ENCODE peak calls at places on chromosomes 5 and 9, in seven cellular contexts. I, U, V, O, G, P and J are unnamed samples.

GRCh38 chr5:140555747-140556312 is 1.4 kb downstream of the SRA1 start:
- DNase-seq in V (no peak), I (no peak), P (no peak), O (no peak), U (no peak), G (peak), J (no peak)

GRCh38 chr9:12464910-12465512 is 228.2 kb upstream of the TYRP1 start:
- DNase-seq in G (peak), I (no peak), U (peak), O (no peak), V (no peak), P (peak), J (no peak)

GRCh38 chr5:124179788-124180187 is 566.7 kb downstream of the ZNF608 start:
- DNase-seq in I (no peak), P (no peak), O (no peak), V (no peak), U (no peak), G (no peak), J (no peak)

GRCh38 chr5:54883374-54884194 is 101.8 kb downstream of the ESM1 start:
- DNase-seq in I (no peak), G (peak), P (no peak), V (peak), O (no peak), U (peak), J (peak)

GRCh38 chr9:35974800-35975199 is 16.8 kb upstream of the OR2S2 start:
- DNase-seq in G (no peak), U (no peak), P (no peak), V (no peak), O (no peak), I (no peak), J (no peak)

GRCh38 chr5:23014251-23014650 is 161.1 kb upstream of the CDH12 start:
- DNase-seq in O (no peak), P (no peak), I (no peak), G (no peak), V (no peak), U (no peak), J (no peak)

GRCh38 chr9:69758001-69758730 is 1.6 kb downstream of the PTAR1 start:
- DNase-seq in O (no peak), G (no peak), U (no peak), I (no peak), P (no peak), V (no peak), J (no peak)

GRCh38 chr9:34010979-34011378 is 37.7 kb downstream of the UBAP2 start:
- DNase-seq in I (peak), G (peak), V (no peak), U (no peak), O (no peak), P (peak), J (no peak)

GRCh38 chr5:170554566-170555267 is 50.9 kb downstream of the KCNIP1 start:
- DNase-seq in U (no peak), V (no peak), I (no peak), O (no peak), P (no peak), G (peak), J (no peak)

GRCh38 chr5:149837680-149838269 is 106.8 kb downstream of the PDE6A start:
- DNase-seq in P (peak), O (no peak), G (peak), U (peak), I (peak), V (peak), J (peak)

GRCh38 chr5:88660326-88660946 is 222.5 kb downstream of the MEF2C start:
- DNase-seq in P (no peak), I (peak), O (no peak), G (no peak), V (no peak), U (no peak), J (no peak)

GRCh38 chr9:3348169-3348568 is 177.6 kb downstream of the RFX3 start:
- DNase-seq in I (no peak), U (no peak), O (no peak), G (no peak), P (no peak), V (no peak), J (no peak)

GRCh38 chr5:138180183-138180782 is 1.4 kb downstream of the KIF20A start:
- DNase-seq in I (peak), P (peak), U (peak), O (peak), G (peak), V (no peak), J (peak)

GRCh38 chr9:112288029-112288428 is 45.4 kb downstream of the PTBP3 start:
- DNase-seq in P (peak), V (no peak), I (no peak), O (no peak), G (no peak), U (no peak), J (no peak)

GRCh38 chr9:91431485-91431884 is 7.9 kb upstream of the NFIL3 start:
- DNase-seq in P (no peak), V (no peak), U (no peak), O (no peak), G (no peak), I (no peak), J (no peak)

GRCh38 chr9:71326360-71326759 is 204.9 kb upstream of the TRPM3 start:
- DNase-seq in U (no peak), G (no peak), P (no peak), I (no peak), O (no peak), V (no peak), J (no peak)

GRCh38 chr9:96047741-96048115 is 172.2 kb downstream of the ERCC6L2 start:
- DNase-seq in G (no peak), U (no peak), V (no peak), I (no peak), P (no peak), O (no peak), J (no peak)

GRCh38 chr9:115548826-115549225 is 430.9 kb upstream of the TNC start:
- DNase-seq in G (no peak), P (no peak), U (no peak), O (no peak), V (no peak), I (no peak), J (no peak)

GRCh38 chr9:127293767-127294166 is 29.2 kb downstream of the GARNL3 start:
- DNase-seq in V (no peak), U (no peak), G (no peak), O (no peak), I (no peak), P (no peak), J (no peak)

DNA sequence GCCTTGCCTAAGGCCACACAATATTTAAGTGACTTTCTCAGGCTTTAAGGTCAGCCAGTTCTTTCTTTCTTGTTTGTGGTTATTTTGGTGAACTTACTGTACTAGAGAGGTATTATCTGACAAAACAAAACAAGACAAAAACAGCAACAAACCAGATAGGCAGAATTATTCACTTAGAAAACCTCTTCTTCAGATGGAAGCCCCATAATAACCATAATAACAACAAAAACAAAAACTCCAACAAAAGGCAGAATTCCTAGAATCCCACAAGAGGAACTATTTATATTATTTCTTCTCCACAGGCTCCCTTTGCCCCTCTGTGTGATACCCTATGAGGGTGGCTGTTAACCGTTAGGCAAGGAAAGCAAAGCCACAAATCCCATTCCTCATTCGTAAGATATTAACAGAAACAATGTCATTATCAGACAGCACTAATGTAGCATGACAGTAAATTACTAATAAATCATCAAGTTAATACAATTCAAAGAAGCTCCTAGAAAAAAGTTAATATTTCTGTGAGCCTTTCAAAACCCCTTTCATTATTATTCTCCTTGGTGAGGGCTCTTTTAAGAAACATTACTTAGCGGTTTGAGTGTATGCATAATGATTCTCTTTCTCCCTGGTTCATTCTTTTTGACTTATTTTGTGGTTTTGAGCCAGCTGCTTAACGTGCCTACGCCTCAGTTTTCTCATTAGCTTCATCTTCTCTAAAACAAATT is 274.9 kb downstream of the EFNA5 start:
- DNase-seq in U (no peak), P (no peak), G (no peak), V (no peak), I (no peak), O (peak), J (no peak)
- TF ChIP-seq JUND in U (no peak), P (no peak), G (no peak), V (no peak), I (no peak), O (no peak), J (no peak)

GRCh38 chr5:66615136-66615535 is 18.9 kb downstream of the MAST4 start:
- DNase-seq in V (no peak), I (no peak), P (no peak), U (no peak), G (no peak), O (no peak), J (no peak)

GRCh38 chr5:66615894-66616293 is 19.7 kb downstream of the MAST4 start:
- DNase-seq in O (no peak), P (no peak), G (no peak), U (no peak), V (no peak), I (no peak), J (peak)

GRCh38 chr5:66617223-66617861 is 21.1 kb downstream of the MAST4 start:
- DNase-seq in O (peak), I (no peak), U (no peak), P (no peak), G (no peak), V (no peak), J (no peak)

GRCh38 chr5:66617991-66618768 is 22.0 kb downstream of the MAST4 start:
- DNase-seq in P (no peak), U (no peak), G (no peak), I (no peak), O (no peak), V (no peak), J (no peak)

DNA sequence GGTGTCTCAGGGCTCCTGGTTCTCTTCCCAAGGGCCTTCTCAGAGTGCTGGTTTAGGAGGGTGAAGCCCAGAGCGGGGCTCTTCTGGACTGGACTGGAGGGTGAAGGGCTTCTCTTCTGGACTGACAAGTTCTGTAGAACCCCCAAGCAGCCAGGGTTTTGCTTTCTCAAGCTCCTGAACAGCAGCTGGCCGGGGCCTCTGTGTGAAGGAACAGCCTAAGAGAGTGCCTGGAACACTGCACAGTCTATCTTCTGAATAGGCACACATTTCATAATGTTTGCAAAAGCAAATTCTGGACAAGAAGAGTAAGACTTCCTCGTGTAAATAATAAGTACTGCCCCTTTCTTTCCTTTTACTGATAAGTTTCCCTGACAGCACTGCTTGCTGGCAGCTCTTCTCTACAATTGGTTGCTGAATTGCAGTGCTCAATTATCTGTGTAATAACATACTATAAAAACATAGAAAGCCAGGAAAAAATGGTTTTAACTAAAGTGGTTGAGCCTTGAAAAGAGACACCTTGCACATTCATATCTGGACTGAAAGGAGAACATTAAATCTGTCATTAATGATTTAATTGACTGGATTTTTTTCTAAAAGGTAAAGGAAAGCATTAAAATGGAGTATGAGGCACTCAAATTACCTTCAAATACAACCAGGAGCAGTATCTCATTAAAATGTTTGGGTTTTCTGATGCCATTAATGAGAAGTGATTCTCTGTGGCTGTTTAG is 20.5 kb downstream of the MAST4 start:
- DNase-seq in G (no peak), U (no peak), V (no peak), I (no peak), P (no peak), O (no peak), J (no peak)
- TF ChIP-seq JUND in G (no peak), U (no peak), V (no peak), I (no peak), P (no peak), O (no peak), J (no peak)

DNA sequence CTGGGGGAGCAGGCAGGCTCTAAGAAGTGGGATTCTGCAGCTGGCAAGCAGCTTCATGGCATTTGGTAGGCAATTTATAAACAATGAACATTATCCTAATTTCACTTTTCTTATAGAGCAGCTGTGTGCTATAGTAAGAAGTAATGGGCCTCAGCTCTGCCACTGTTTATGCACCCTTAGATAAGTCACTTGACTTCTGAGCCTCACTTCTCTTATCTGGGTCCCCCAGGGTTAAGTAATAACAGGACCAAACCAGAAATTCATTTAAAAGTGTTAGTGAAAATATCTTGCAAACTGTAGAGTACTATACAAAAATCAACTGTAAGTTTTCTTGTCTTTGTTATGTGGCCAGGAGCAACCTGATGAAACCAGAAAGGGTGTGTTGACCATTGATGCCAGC is 24.1 kb downstream of the TNFAIP8 start:
- DNase-seq in U (peak), O (no peak), I (no peak), V (no peak), P (no peak), G (no peak), J (no peak)
- TF ChIP-seq JUND in U (no peak), O (no peak), I (no peak), V (no peak), P (no peak), G (no peak), J (no peak)

GRCh38 chr5:7897014-7897600 is 28.2 kb downstream of the MTRR start:
- DNase-seq in I (no peak), G (peak), U (peak), P (peak), O (no peak), V (no peak), J (peak)
- TF ChIP-seq JUND in I (no peak), G (peak), U (peak), P (no peak), O (no peak), V (peak), J (no peak)

GRCh38 chr5:18465833-18466681 is 831.8 kb downstream of the TAF11L14 start:
- DNase-seq in I (no peak), P (peak), U (peak), V (peak), G (peak), O (peak), J (peak)
- TF ChIP-seq JUND in I (no peak), P (no peak), U (no peak), V (no peak), G (no peak), O (no peak), J (no peak)

DNA sequence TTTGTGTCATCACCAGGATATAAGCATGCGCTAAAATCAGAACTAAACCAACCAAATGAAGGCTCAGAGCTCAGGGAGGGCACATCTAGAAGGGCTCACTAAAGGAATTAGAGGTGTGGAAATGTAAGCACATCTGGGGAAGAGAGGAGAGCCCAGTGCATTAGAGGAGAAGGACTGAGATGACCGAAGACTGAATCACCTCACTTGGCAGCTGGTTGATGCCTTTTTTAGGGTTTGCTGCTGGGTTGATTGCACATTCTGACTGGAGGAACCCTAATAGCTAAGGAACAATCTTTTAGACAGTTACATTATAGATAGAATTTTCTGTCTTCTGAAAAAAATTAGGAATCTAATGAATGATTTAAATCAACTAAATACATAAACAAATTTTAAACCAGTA is 8.2 kb upstream of the IFNA21 start:
- DNase-seq in U (no peak), G (no peak), V (no peak), I (no peak), P (no peak), O (no peak), J (no peak)
- TF ChIP-seq JUND in U (no peak), G (no peak), V (no peak), I (no peak), P (no peak), O (no peak), J (no peak)